ENCODE peak calls at places on chromosomes 5 and 9, in five cellular contexts. O, R, E, X and N are unnamed samples.

GRCh38 chr9:132167192-132167591 is 5.3 kb downstream of the NTNG2 start:
- DNase-seq in O (no peak), R (no peak), E (no peak), X (no peak), N (no peak)

GRCh38 chr5:175595905-175596304 is 62.0 kb upstream of the HRH2 start:
- DNase-seq in O (no peak), R (no peak), E (no peak), X (no peak), N (no peak)

GRCh38 chr9:111897831-111898144 is 1.2 kb downstream of the UGCG start:
- DNase-seq in O (no peak), R (peak; percentile 48), E (peak; percentile 82), X (no peak), N (peak; percentile 56)

GRCh38 chr5:67644221-67644920 is 447.8 kb upstream of the CD180 start:
- DNase-seq in O (no peak), R (no peak), E (no peak), X (no peak), N (no peak)

GRCh38 chr5:68894673-68895072 is 199.1 kb upstream of the SLC30A5 start:
- DNase-seq in O (no peak), R (no peak), E (no peak), X (no peak), N (no peak)

GRCh38 chr9:98215821-98216220 is 23.4 kb upstream of the CORO2A start:
- DNase-seq in O (peak; percentile 8), R (peak; percentile 34), E (peak; percentile 32), X (no peak), N (no peak)

GRCh38 chr9:93820667-93821306 is 134.4 kb downstream of the BARX1 start:
- DNase-seq in O (no peak), R (no peak), E (no peak), X (no peak), N (peak; percentile 1)

GRCh38 chr5:108101105-108101504 is 280.8 kb downstream of the FBXL17 start:
- DNase-seq in O (no peak), R (no peak), E (no peak), X (no peak), N (no peak)

GRCh38 chr5:37774912-37775483 is 64.8 kb downstream of the GDNF start:
- DNase-seq in O (no peak), R (peak; percentile 28), E (peak; percentile 7), X (no peak), N (no peak)

GRCh38 chr5:89301572-89302025 is 418.6 kb upstream of the MEF2C start:
- DNase-seq in O (no peak), R (no peak), E (no peak), X (no peak), N (no peak)

GRCh38 chr5:82349651-82350050 is 71.5 kb upstream of the RPS23 start:
- DNase-seq in O (peak; percentile 16), R (peak; percentile 72), E (peak; percentile 13), X (no peak), N (peak; percentile 17)

GRCh38 chr5:135484563-135485157 is 32.5 kb upstream of the TIFAB start:
- DNase-seq in O (no peak), R (no peak), E (no peak), X (no peak), N (no peak)